ENCODE peak calls at places on chromosome 12, in five cellular contexts. U is stimulated activated CD4-positive, alpha-beta T cell treated with anti-CD3 and anti-CD28 coated beads, Interleukin-1b, Interleukin-23, amount 100 ng/mL, for 1 hour; H is NCI-H774; Z is substantia nigra; S is hypothalamus. Q is an unnamed sample.
A peak's percentile ranks its signal among the peaks of the same experiment; 100 is the strongest.

GRCh38 chr12:29223431-29223830 is 74.4 kb downstream of the FAR2 start:
- DNase-seq in S (no peak), U (no peak), Z (no peak), H (no peak), Q (no peak)

GRCh38 chr12:85765443-85765842 is 70.8 kb downstream of the RASSF9 start:
- DNase-seq in U (no peak), S (no peak), Z (no peak), H (peak; percentile 52), Q (no peak)

GRCh38 chr12:66883545-66883944 is 204.7 kb upstream of the GRIP1 start:
- DNase-seq in Z (no peak), H (no peak), U (no peak), S (no peak), Q (no peak)

GRCh38 chr12:105331805-105332251 is 1.3 kb downstream of the C12orf75 start:
- DNase-seq in U (no peak), Z (no peak), H (no peak), S (no peak), Q (no peak)

GRCh38 chr12:71195338-71195896 is 37.6 kb upstream of the TSPAN8 start:
- DNase-seq in H (peak; percentile 64), S (no peak), Z (no peak), U (no peak), Q (no peak)

GRCh38 chr12:1916396-1917171 is 1.9 kb downstream of the CACNA2D4 start:
- DNase-seq in U (no peak), Z (no peak), S (no peak), H (no peak), Q (no peak)

GRCh38 chr12:1972856-1973317 is 31.4 kb downstream of the DCP1B start:
- DNase-seq in H (no peak), U (no peak), Z (peak; percentile 9), S (peak; percentile 30), Q (no peak)

GRCh38 chr12:89840162-89840922 is 131.7 kb upstream of the ATP2B1 start:
- DNase-seq in U (no peak), S (no peak), H (no peak), Z (no peak), Q (no peak)

GRCh38 chr12:979355-979754 is 11.7 kb upstream of the ERC1 start:
- DNase-seq in Z (no peak), H (no peak), U (no peak), S (no peak), Q (no peak)

GRCh38 chr12:76420221-76420620 is 72.0 kb upstream of the BBS10 start:
- DNase-seq in U (no peak), S (no peak), Z (no peak), H (no peak), Q (no peak)

GRCh38 chr12:126953365-126953889 is 1313.5 kb upstream of the TMEM132C start:
- DNase-seq in S (no peak), H (no peak), U (no peak), Z (no peak), Q (no peak)

GRCh38 chr12:53499261-53500118 is at the start of gene MAP3K12:
- DNase-seq in U (peak; percentile 12), H (peak; percentile 29), Z (peak; percentile 71), S (peak; percentile 77), Q (peak; percentile 53)

GRCh38 chr12:24561411-24561871 is 387.5 kb downstream of the BCAT1 start:
- DNase-seq in S (no peak), U (no peak), H (no peak), Z (no peak), Q (no peak)

GRCh38 chr12:54549774-54550451 is 512 bp downstream of the PDE1B start:
- DNase-seq in H (no peak), U (no peak), Z (no peak), S (peak; percentile 11), Q (peak; percentile 68)

GRCh38 chr12:1794440-1795090 is 25.8 kb upstream of the LRTM2 start:
- DNase-seq in U (no peak), H (no peak), Z (no peak), S (no peak), Q (no peak)

GRCh38 chr12:42945927-42946326 is 356.4 kb upstream of the PRICKLE1 start:
- DNase-seq in Z (no peak), S (no peak), H (no peak), U (no peak), Q (no peak)

GRCh38 chr12:64627781-64628180 is 17.5 kb downstream of the RASSF3 start:
- DNase-seq in S (no peak), Z (no peak), U (no peak), H (no peak), Q (no peak)

GRCh38 chr12:68565391-68565903 is 45.3 kb upstream of the RAP1B start:
- DNase-seq in Z (no peak), H (no peak), U (no peak), S (no peak), Q (no peak)

GRCh38 chr12:101019667-101020066 is 190.4 kb downstream of the SLC5A8 start:
- DNase-seq in U (no peak), S (no peak), Z (no peak), H (no peak), Q (no peak)

GRCh38 chr12:115325858-115326257 is 641.9 kb upstream of the TBX3 start:
- DNase-seq in U (no peak), H (no peak), Z (no peak), S (no peak), Q (no peak)

GRCh38 chr12:109910969-109911348 is 10.9 kb downstream of the TCHP start:
- DNase-seq in U (no peak), S (no peak), Z (no peak), H (no peak), Q (no peak)